ENCODE peak calls at places on chromosomes 2 and 18, in four cellular contexts. F is stimulated activated CD4-positive, alpha-beta T cell treated with anti-CD3 and anti-CD28 coated beads, Interleukin-1b, Interleukin-23, amount 100 ng/mL, for 4 hours; B is H4; G is T follicular helper cell. V is an unnamed sample.

GRCh38 chr2:41579811-41580210 is 468.0 kb upstream of the PKDCC start:
- DNase-seq in G (no peak), B (no peak), F (no peak), V (no peak)

GRCh38 chr2:10632230-10632629 is 57.5 kb downstream of the NOL10 start:
- DNase-seq in B (no peak), F (no peak), G (no peak), V (no peak)

GRCh38 chr2:153197635-153198386 is 280.8 kb downstream of the RPRM start:
- DNase-seq in G (no peak), B (no peak), F (no peak), V (peak)

GRCh38 chr2:219688560-219689445 is 61.4 kb downstream of the SLC4A3 start:
- DNase-seq in G (no peak), B (peak), F (no peak), V (peak)

GRCh38 chr2:180707175-180707866 is 273.1 kb upstream of the UBE2E3 start:
- DNase-seq in G (no peak), F (no peak), B (no peak), V (no peak)

GRCh38 chr18:47260138-47260923 is 8.9 kb upstream of the SKOR2 start:
- DNase-seq in G (no peak), F (no peak), B (no peak), V (no peak)

GRCh38 chr2:202133556-202134245 is 60.6 kb downstream of the KIAA2012 start:
- DNase-seq in F (no peak), G (no peak), B (no peak), V (no peak)

GRCh38 chr2:42917374-42918017 is 125.1 kb upstream of the HAAO start:
- DNase-seq in G (no peak), F (no peak), B (no peak), V (no peak)

V was measured in aorta.